ENCODE peak calls at places on chromosomes 7 and 10, in five cellular contexts. Q is GM23338, G is non-pigmented ciliary epithelial cell, Z is NCI-H2171 treated with DMSO at 0.1 percent for 48 hours, K is NCI-H1092. L is an unnamed sample.
A peak's percentile ranks its signal among the peaks of the same experiment; 100 is the strongest.

GRCh38 chr7:140541513-140542192 is 62.3 kb upstream of the MKRN1 start:
- DNase-seq in K (peak; percentile 81), G (peak; percentile 81), Z (peak; percentile 100), Q (peak; percentile 96), L (peak; percentile 30)

GRCh38 chr10:97601268-97602215 is 12.0 kb downstream of the C10orf62 start:
- DNase-seq in K (no peak), G (no peak), Z (no peak), Q (no peak), L (peak; percentile 83)

GRCh38 chr7:44966731-44967538 is 11.9 kb downstream of the MYO1G start:
- DNase-seq in G (no peak), Z (no peak), Q (no peak), K (no peak), L (no peak)

GRCh38 chr10:42551582-42552187 is 86.7 kb downstream of the ZNF33B start:
- DNase-seq in Z (no peak), Q (no peak), K (no peak), G (no peak), L (no peak)

GRCh38 chr10:3655528-3655927 is 129.5 kb downstream of the KLF6 start:
- DNase-seq in G (no peak), K (no peak), Q (no peak), Z (no peak), L (no peak)

GRCh38 chr10:133328358-133329343 is 8.0 kb downstream of the CALY start:
- DNase-seq in K (no peak), Z (no peak), Q (no peak), G (no peak), L (no peak)

GRCh38 chr10:7192831-7193348 is 217.9 kb downstream of the SFMBT2 start:
- DNase-seq in Z (no peak), Q (no peak), G (no peak), K (no peak), L (no peak)

GRCh38 chr10:84632866-84633265 is 304.5 kb downstream of the CCSER2 start:
- DNase-seq in K (no peak), Z (no peak), G (no peak), Q (peak; percentile 17), L (no peak)

GRCh38 chr7:129646369-129647021 is 35.0 kb downstream of the NRF1 start:
- DNase-seq in Q (peak; percentile 80), Z (peak; percentile 49), G (no peak), K (no peak), L (no peak)

GRCh38 chr7:49774459-49775064 is 1.1 kb downstream of the VWC2 start:
- DNase-seq in Z (no peak), G (no peak), Q (peak; percentile 70), K (no peak), L (peak; percentile 63)

GRCh38 chr10:61662794-61663259 is at the start of gene CABCOCO1:
- DNase-seq in Z (peak; percentile 71), G (no peak), K (peak; percentile 63), Q (peak; percentile 86), L (no peak)

GRCh38 chr7:78125884-78126283 is 327.3 kb downstream of the PHTF2 start:
- DNase-seq in Z (no peak), Q (no peak), G (no peak), K (no peak), L (no peak)

GRCh38 chr10:62056219-62056618 is 154.7 kb downstream of the ARID5B start:
- DNase-seq in Q (no peak), Z (no peak), K (no peak), G (no peak), L (no peak)

GRCh38 chr10:43282881-43283280 is 16.0 kb upstream of the RASGEF1A start:
- DNase-seq in K (no peak), Q (peak; percentile 85), G (no peak), Z (no peak), L (no peak)

GRCh38 chr10:27535312-27535711 is 31.2 kb downstream of the RAB18 start:
- DNase-seq in Q (peak; percentile 43), K (no peak), Z (peak; percentile 67), G (no peak), L (no peak)

GRCh38 chr10:78470267-78471103 is 436.8 kb downstream of the RPS24 start:
- DNase-seq in Q (no peak), Z (peak; percentile 86), G (no peak), K (peak; percentile 68), L (peak; percentile 27)

GRCh38 chr7:101519324-101520017 is 109.6 kb downstream of the MYL10 start:
- DNase-seq in Z (peak; percentile 93), Q (no peak), G (no peak), K (no peak), L (no peak)

GRCh38 chr7:80420876-80421275 is 91.0 kb downstream of the GNAT3 start:
- DNase-seq in G (no peak), Z (no peak), K (no peak), Q (no peak), L (no peak)

GRCh38 chr7:101650579-101651081 is 21.5 kb upstream of the MYL10 start:
- DNase-seq in K (no peak), G (no peak), Q (no peak), Z (no peak), L (no peak)

GRCh38 chr7:125834421-125834820 is 904.8 kb upstream of the POT1 start:
- DNase-seq in K (no peak), Z (no peak), G (no peak), Q (no peak), L (no peak)

GRCh38 chr7:149477494-149478443 is 16.9 kb upstream of the ZNF777 start:
- DNase-seq in Z (no peak), G (no peak), K (no peak), Q (peak; percentile 84), L (no peak)

GRCh38 chr7:36971515-36972139 is 247.3 kb upstream of the AOAH start:
- DNase-seq in K (peak; percentile 74), Z (no peak), Q (no peak), G (no peak), L (no peak)

GRCh38 chr7:132298782-132299181 is 277.5 kb downstream of the PLXNA4 start:
- DNase-seq in G (peak; percentile 44), Z (no peak), Q (no peak), K (no peak), L (no peak)

GRCh38 chr10:77756319-77757232 is 119.0 kb upstream of the KCNMA1 start:
- DNase-seq in Q (peak; percentile 95), G (peak; percentile 41), Z (peak; percentile 14), K (peak; percentile 16), L (peak; percentile 22)

GRCh38 chr7:50353201-50353600 is 48.7 kb downstream of the IKZF1 start:
- DNase-seq in K (no peak), Z (no peak), Q (no peak), G (no peak), L (no peak)

GRCh38 chr10:101631821-101632475 is 43.8 kb downstream of the DPCD start:
- DNase-seq in K (no peak), Q (no peak), Z (no peak), G (no peak), L (no peak)

GRCh38 chr7:108419961-108420360 is 36.3 kb downstream of the NRCAM start:
- DNase-seq in K (no peak), Z (no peak), G (no peak), Q (no peak), L (no peak)

GRCh38 chr10:69573056-69573806 is at the start of gene NEUROG3:
- DNase-seq in Z (no peak), Q (peak; percentile 74), G (no peak), K (no peak), L (no peak)

GRCh38 chr7:132245539-132245938 is 330.7 kb downstream of the PLXNA4 start:
- DNase-seq in Q (no peak), K (no peak), Z (no peak), G (no peak), L (no peak)

GRCh38 chr7:133530682-133531081 is 277.8 kb downstream of the EXOC4 start:
- DNase-seq in Z (no peak), Q (no peak), G (peak; percentile 53), K (no peak), L (no peak)

GRCh38 chr7:132226046-132226590 is 350.2 kb downstream of the PLXNA4 start:
- DNase-seq in Q (no peak), G (no peak), K (no peak), Z (no peak), L (no peak)

GRCh38 chr7:69622960-69623359 is 24.7 kb downstream of the AUTS2 start:
- DNase-seq in K (no peak), Z (no peak), Q (no peak), G (no peak), L (no peak)

GRCh38 chr10:122257041-122257440 is 14.1 kb upstream of the BTBD16 start:
- DNase-seq in K (no peak), G (no peak), Z (no peak), Q (no peak), L (no peak)

GRCh38 chr10:48231699-48232315 is 42.7 kb downstream of the FRMPD2 start:
- DNase-seq in G (no peak), Q (no peak), K (no peak), Z (no peak), L (no peak)

GRCh38 chr10:11746883-11747539 is 4.8 kb downstream of the ECHDC3 start:
- DNase-seq in K (no peak), Z (no peak), G (no peak), Q (no peak), L (no peak)

GRCh38 chr7:44650242-44650641 is 43.8 kb downstream of the OGDH start:
- DNase-seq in K (no peak), Q (no peak), Z (no peak), G (no peak), L (no peak)